ENCODE peak calls at places on chromosomes 5 and 9, in seven cellular contexts. G is IMR-90, F is K562, N is H1, O is SK-N-SH, L is GM12878, K is HepG2. T is an unnamed sample.

GRCh38 chr9:19201899-19202891 is 28.3 kb upstream of the DENND4C start:
- DNase-seq in G (no peak), F (peak; percentile 24), N (no peak), O (peak; percentile 69), L (no peak), K (peak; percentile 92), T (peak; percentile 19)

GRCh38 chr9:94603259-94603776 is 9.7 kb upstream of the FBP2 start:
- DNase-seq in G (peak; percentile 61), F (peak; percentile 85), N (peak; percentile 64), O (peak; percentile 85), L (peak; percentile 16), K (peak; percentile 62), T (peak; percentile 77)

GRCh38 chr9:118192807-118193206 is 488.6 kb downstream of the TLR4 start:
- DNase-seq in G (no peak), F (no peak), N (no peak), O (no peak), L (no peak), K (no peak), T (no peak)

GRCh38 chr5:547086-547924 is 23.1 kb upstream of the SLC9A3 start:
- DNase-seq in G (no peak), F (no peak), N (no peak), O (no peak), L (no peak), K (no peak), T (no peak)

GRCh38 chr5:43874772-43875171 is 271.8 kb downstream of the NNT start:
- DNase-seq in G (peak; percentile 52), F (no peak), N (no peak), O (no peak), L (no peak), K (peak; percentile 5), T (no peak)

GRCh38 chr9:1456301-1456999 is 406.3 kb downstream of the DMRT2 start:
- DNase-seq in G (no peak), F (no peak), N (no peak), O (no peak), L (no peak), K (no peak), T (no peak)

GRCh38 chr5:172806897-172807672 is 27.0 kb upstream of the ERGIC1 start:
- DNase-seq in G (peak; percentile 89), F (peak; percentile 95), N (peak; percentile 49), O (no peak), L (peak; percentile 81), K (peak; percentile 80), T (peak; percentile 98)

GRCh38 chr9:77750284-77750683 is 102.2 kb upstream of the GNA14 start:
- DNase-seq in G (peak; percentile 60), F (no peak), N (no peak), O (peak; percentile 36), L (no peak), K (no peak), T (no peak)

GRCh38 chr5:78600656-78601452 is 47.7 kb downstream of the LHFPL2 start:
- DNase-seq in G (peak; percentile 84), F (no peak), N (no peak), O (no peak), L (no peak), K (no peak), T (peak; percentile 79)

GRCh38 chr5:145984072-145984471 is 47.7 kb downstream of the SH3RF2 start:
- DNase-seq in G (no peak), F (no peak), N (no peak), O (no peak), L (no peak), K (no peak), T (no peak)

GRCh38 chr9:117679425-117679824 is 24.8 kb upstream of the TLR4 start:
- DNase-seq in G (no peak), F (no peak), N (no peak), O (no peak), L (no peak), K (no peak), T (no peak)

GRCh38 chr9:123309611-123310010 is 41.2 kb upstream of the STRBP start:
- DNase-seq in G (no peak), F (no peak), N (no peak), O (no peak), L (no peak), K (no peak), T (no peak)

GRCh38 chr9:89686134-89686533 is 81.3 kb downstream of the GADD45G start:
- DNase-seq in G (no peak), F (no peak), N (no peak), O (no peak), L (no peak), K (no peak), T (no peak)

GRCh38 chr5:172496671-172497371 is 42.5 kb upstream of the SH3PXD2B start:
- DNase-seq in G (no peak), F (no peak), N (no peak), O (peak; percentile 53), L (no peak), K (no peak), T (no peak)

GRCh38 chr9:128898382-128898781 is 16.4 kb downstream of the LRRC8A start:
- DNase-seq in G (no peak), F (no peak), N (no peak), O (no peak), L (no peak), K (no peak), T (no peak)

GRCh38 chr9:36486454-36486932 is 86.2 kb upstream of the MELK start:
- DNase-seq in G (peak; percentile 11), F (peak; percentile 11), N (no peak), O (no peak), L (no peak), K (no peak), T (no peak)

GRCh38 chr5:59592101-59592500 is 301.4 kb downstream of the PDE4D start:
- DNase-seq in G (peak; percentile 25), F (no peak), N (no peak), O (no peak), L (no peak), K (no peak), T (no peak)

GRCh38 chr9:129242971-129243561 is 65.0 kb upstream of the IER5L start:
- DNase-seq in G (peak; percentile 70), F (no peak), N (no peak), O (no peak), L (no peak), K (no peak), T (no peak)

GRCh38 chr5:103582364-103582763 is 19.8 kb upstream of the NUDT12 start:
- DNase-seq in G (peak; percentile 50), F (peak; percentile 18), N (no peak), O (peak; percentile 32), L (peak; percentile 5), K (peak; percentile 35), T (no peak)
- TF ChIP-seq RFX5 in G (no peak), F (no peak), N (no peak), O (no peak), L (no peak), K (no peak), T (no peak)

GRCh38 chr5:39547548-39548154 is 122.9 kb upstream of the DAB2 start:
- DNase-seq in G (peak; percentile 68), F (peak; percentile 54), N (no peak), O (peak; percentile 14), L (no peak), K (peak; percentile 41), T (peak; percentile 56)
- TF ChIP-seq RFX5 in G (no peak), F (no peak), N (no peak), O (no peak), L (no peak), K (no peak), T (no peak)

GRCh38 chr9:75824816-75825568 is 65.5 kb upstream of the PCSK5 start:
- DNase-seq in G (no peak), F (no peak), N (no peak), O (no peak), L (no peak), K (no peak), T (no peak)
- TF ChIP-seq RFX5 in G (no peak), F (no peak), N (no peak), O (no peak), L (no peak), K (no peak), T (no peak)

DNA sequence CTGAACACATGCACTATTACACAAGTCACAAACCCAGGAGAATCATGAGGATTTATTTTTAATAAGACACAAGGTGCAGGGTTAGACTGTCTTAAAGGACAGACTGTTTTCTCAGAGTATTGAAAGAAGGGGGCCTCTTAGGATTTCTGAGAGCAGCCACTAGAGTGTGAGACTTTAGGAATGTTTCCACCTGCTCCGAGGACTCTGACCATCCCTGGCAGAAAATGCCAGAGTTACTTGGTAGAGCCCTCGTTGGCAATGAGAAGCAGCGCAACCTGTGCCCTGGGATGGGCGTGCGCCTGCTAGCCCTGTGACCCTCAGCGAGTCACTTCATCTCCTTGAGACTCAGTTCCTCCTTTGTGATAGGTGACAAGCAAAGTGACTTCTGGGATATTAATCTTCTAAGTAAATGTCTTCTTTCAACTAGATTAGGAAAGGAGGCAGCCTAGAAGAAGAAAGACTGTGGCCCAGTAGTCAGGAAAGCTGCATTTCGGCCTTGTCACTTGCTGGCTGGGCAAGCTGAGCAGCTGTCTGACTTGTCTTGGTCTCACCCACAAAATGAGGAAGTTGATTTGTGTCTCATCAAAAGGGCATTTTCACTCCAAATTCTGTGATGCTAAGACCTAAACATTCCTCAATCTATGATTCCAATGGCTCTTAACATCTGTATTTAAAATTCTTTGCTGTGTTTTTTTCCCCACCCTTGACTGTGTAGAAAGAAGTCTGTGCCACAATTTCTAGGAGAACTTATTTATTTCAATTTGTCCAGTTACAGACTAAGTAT is 60.5 kb downstream of the PTCD2 start:
- DNase-seq in G (peak; percentile 42), F (no peak), N (no peak), O (no peak), L (no peak), K (no peak), T (no peak)
- TF ChIP-seq RFX5 in G (no peak), F (no peak), N (no peak), O (no peak), L (no peak), K (no peak), T (no peak)

GRCh38 chr5:176775409-176775808 is 35.0 kb upstream of the UNC5A start:
- DNase-seq in G (no peak), F (no peak), N (no peak), O (no peak), L (no peak), K (no peak), T (no peak)

GRCh38 chr5:176772271-176773210 is 37.8 kb upstream of the UNC5A start:
- DNase-seq in G (no peak), F (no peak), N (no peak), O (no peak), L (no peak), K (no peak), T (no peak)

GRCh38 chr5:176774216-176775171 is 35.9 kb upstream of the UNC5A start:
- DNase-seq in G (no peak), F (peak; percentile 4), N (no peak), O (no peak), L (no peak), K (no peak), T (no peak)

GRCh38 chr5:176771102-176771845 is 39.1 kb upstream of the UNC5A start:
- DNase-seq in G (no peak), F (no peak), N (no peak), O (no peak), L (no peak), K (no peak), T (no peak)

DNA sequence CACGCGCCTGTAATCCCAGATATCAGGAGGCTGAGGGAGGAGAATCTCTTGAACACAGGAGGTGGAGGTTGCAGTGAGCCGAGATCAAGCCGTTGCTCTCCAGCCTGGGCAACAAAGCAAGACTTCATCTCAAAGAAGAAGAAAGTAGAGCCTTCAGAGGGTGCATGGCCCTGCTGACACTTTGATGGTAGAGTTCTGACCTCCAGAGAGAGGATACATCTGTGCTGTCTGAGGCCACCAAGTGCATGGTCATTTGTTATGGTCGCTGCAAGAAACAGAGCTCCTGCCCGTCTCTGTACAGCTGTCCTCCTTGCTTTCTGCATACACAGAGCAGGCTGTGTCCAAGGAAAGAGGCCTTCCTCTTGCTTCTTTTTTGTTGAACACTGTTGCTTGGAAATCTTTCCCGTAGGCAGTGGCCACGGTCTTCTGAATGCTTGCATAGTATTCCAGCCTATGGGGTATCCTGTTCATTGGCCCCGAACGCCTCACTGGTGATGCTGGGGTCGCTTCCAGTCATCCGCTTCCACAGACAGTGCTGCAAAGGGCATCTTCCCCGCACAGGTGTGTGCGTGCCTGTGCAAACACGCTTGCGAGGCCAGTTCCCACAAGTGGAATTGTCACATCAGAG is 36.8 kb upstream of the UNC5A start:
- DNase-seq in G (no peak), F (no peak), N (no peak), O (no peak), L (no peak), K (no peak), T (no peak)
- TF ChIP-seq RFX5 in G (no peak), F (no peak), N (no peak), O (no peak), L (no peak), K (no peak), T (no peak)

T was measured in A549.